ENCODE peak calls at places on chromosomes 16 and 17, in nine cellular contexts. L is aorta, W is endodermal cell, Q is IMR-90, J is thyroid gland, Y is AG04450, V is cardiac muscle cell, D is lung, F is mesendoderm. A is an unnamed sample. For H3K27me3, the result is how much of the 10 kb centered on the place peaks cover.

GRCh38 chr16:52069866-52070265 is 477.1 kb downstream of the TOX3 start:
- DNase-seq in D (no peak), Y (no peak), Q (peak), F (peak), J (no peak), L (no peak), V (peak), W (peak), A (no peak)

GRCh38 chr17:10875411-10875810 is 37.5 kb upstream of the PIRT start:
- DNase-seq in F (peak), L (no peak), Y (no peak), V (peak), D (no peak), J (peak), Q (no peak), W (peak), A (peak)

GRCh38 chr17:75689441-75689873 is 22.3 kb downstream of the SAP30BP start:
- DNase-seq in V (no peak), L (no peak), F (peak), Y (no peak), J (peak), W (no peak), D (no peak), Q (no peak), A (no peak)

GRCh38 chr17:38451840-38452529 is 23.7 kb downstream of the ARHGAP23 start:
- DNase-seq in L (no peak), D (no peak), Y (peak), Q (peak), J (peak), F (peak), V (no peak), W (peak), A (no peak)

GRCh38 chr16:11619327-11619851 is 32.7 kb upstream of the LITAF start:
- DNase-seq in D (no peak), Y (no peak), W (no peak), V (no peak), Q (no peak), L (peak), F (no peak), J (peak), A (no peak)

GRCh38 chr16:85838876-85839585 is 39.5 kb downstream of the COX4I1 start:
- DNase-seq in D (no peak), Q (no peak), V (no peak), Y (no peak), F (no peak), L (peak), J (no peak), W (no peak), A (no peak)

GRCh38 chr17:76008208-76008607 is 7.6 kb downstream of the CDK3 start:
- DNase-seq in F (no peak), L (no peak), W (no peak), D (no peak), V (no peak), Y (no peak), J (no peak), Q (no peak), A (no peak)

GRCh38 chr16:27237229-27238015 is 31.1 kb downstream of the NSMCE1 start:
- DNase-seq in J (no peak), W (no peak), F (no peak), Q (no peak), Y (no peak), D (no peak), V (no peak), L (peak), A (peak)

GRCh38 chr16:89114159-89114981 is 20.7 kb downstream of the ACSF3 start:
- DNase-seq in D (no peak), V (no peak), F (peak), Q (no peak), L (peak), W (peak), J (no peak), Y (no peak), A (no peak)

GRCh38 chr16:52561910-52562741 is 15.2 kb upstream of the TOX3 start:
- DNase-seq in W (peak), Q (no peak), D (peak), J (no peak), L (no peak), F (no peak), Y (no peak), V (no peak), A (no peak)

GRCh38 chr17:50266384-50267073 is 7.7 kb upstream of the TMEM92 start:
- DNase-seq in Q (peak), L (peak), J (no peak), F (no peak), W (peak), V (no peak), D (peak), Y (peak), A (no peak)

GRCh38 chr17:43104665-43105064 is 20.5 kb downstream of the BRCA1 start:
- DNase-seq in V (peak), F (no peak), Y (no peak), W (no peak), Q (no peak), D (no peak), L (no peak), J (no peak), A (no peak)

GRCh38 chr16:86240716-86241363 is 269.5 kb upstream of the FOXF1 start:
- DNase-seq in L (no peak), J (no peak), W (no peak), Y (no peak), D (no peak), V (no peak), Q (no peak), F (no peak), A (no peak)

GRCh38 chr16:25626172-25626571 is 65.6 kb upstream of the HS3ST4 start:
- DNase-seq in V (no peak), D (no peak), Q (no peak), F (no peak), W (no peak), Y (no peak), L (no peak), J (no peak), A (no peak)

GRCh38 chr17:63171428-63172205 is 205.6 kb downstream of the TANC2 start:
- DNase-seq in Y (no peak), F (no peak), L (no peak), W (no peak), V (no peak), D (no peak), Q (peak), J (no peak), A (no peak)

GRCh38 chr17:17855976-17856375 is 19.2 kb upstream of the SREBF1 start:
- DNase-seq in V (no peak), Q (no peak), W (peak), Y (no peak), L (peak), F (no peak), J (peak), D (no peak), A (no peak)

GRCh38 chr16:6753553-6753952 is 579.1 kb upstream of the RBFOX1 start:
- DNase-seq in Q (no peak), W (no peak), Y (no peak), D (no peak), F (peak), L (no peak), J (no peak), V (no peak), A (no peak)

GRCh38 chr16:24838554-24839266 is 7.1 kb upstream of the SLC5A11 start:
- DNase-seq in D (no peak), V (no peak), Y (no peak), W (peak), F (no peak), Q (peak), L (no peak), J (peak), A (peak)

GRCh38 chr16:81625544-81626152 is 153.4 kb upstream of the PLCG2 start:
- DNase-seq in J (peak), Q (peak), D (peak), L (peak), W (no peak), V (no peak), F (no peak), Y (no peak), A (peak)

GRCh38 chr16:50718061-50718760 is 23.7 kb upstream of the CYLD start:
- DNase-seq in L (no peak), J (no peak), Y (no peak), D (no peak), Q (peak), V (no peak), F (no peak), W (no peak), A (no peak)

GRCh38 chr16:78984887-78985464 is 615.6 kb downstream of the MAF start:
- DNase-seq in F (peak), D (no peak), Y (no peak), L (no peak), W (no peak), Q (no peak), J (no peak), V (peak), A (no peak)

GRCh38 chr17:55660171-55660886 is 62.3 kb downstream of the TMEM100 start:
- DNase-seq in W (no peak), Q (no peak), D (no peak), V (no peak), J (no peak), Y (no peak), F (no peak), L (no peak), A (no peak)

GRCh38 chr17:82940226-82941020 is 100.6 kb upstream of the ZNF750 start:
- DNase-seq in F (no peak), V (no peak), D (no peak), J (no peak), Y (no peak), Q (no peak), W (no peak), L (no peak), A (peak)

GRCh38 chr16:65071371-65072311 is 50.2 kb downstream of the CDH11 start:
- DNase-seq in D (no peak), W (no peak), F (no peak), V (no peak), J (peak), Y (no peak), L (peak), Q (peak), A (peak)

GRCh38 chr17:9026741-9027140 is 5.4 kb downstream of the NTN1 start:
- DNase-seq in Q (no peak), Y (no peak), V (no peak), W (peak), J (no peak), F (no peak), D (no peak), L (no peak), A (no peak)

GRCh38 chr17:9032151-9032550 is 10.8 kb downstream of the NTN1 start:
- DNase-seq in D (no peak), L (no peak), W (peak), Q (no peak), J (no peak), V (no peak), Y (no peak), F (no peak), A (no peak)

GRCh38 chr17:9024497-9024896 is 3.2 kb downstream of the NTN1 start:
- DNase-seq in Q (no peak), L (no peak), V (no peak), W (peak), F (no peak), D (no peak), Y (no peak), J (no peak), A (no peak)

GRCh38 chr17:9028632-9029570 is 7.6 kb downstream of the NTN1 start:
- DNase-seq in J (no peak), F (no peak), L (no peak), D (no peak), Y (no peak), V (no peak), Q (no peak), W (peak), A (no peak)

GRCh38 chr17:9028171-9028570 is 6.9 kb downstream of the NTN1 start:
- DNase-seq in D (no peak), Q (no peak), J (no peak), F (no peak), V (no peak), L (no peak), W (peak), Y (no peak), A (no peak)
- H3K27me3 ChIP-seq in D (under half), Q (under half), J (under half), F (under half), V (half or more), L (under half), W (under half), Y (under half), A (half or more)

GRCh38 chr16:57645691-57646387 is 17.4 kb downstream of the ADGRG1 start:
- DNase-seq in D (no peak), Y (no peak), V (no peak), L (no peak), J (no peak), Q (peak), W (no peak), F (no peak), A (no peak)
- H3K4me3 ChIP-seq in D (no peak), Y (no peak), V (no peak), L (no peak), J (no peak), Q (no peak), W (no peak), F (no peak), A (no peak)

GRCh38 chr16:73711441-73712080 is 585.1 kb upstream of the PSMD7 start:
- DNase-seq in F (peak), Q (no peak), L (no peak), Y (no peak), V (peak), D (no peak), J (no peak), W (peak), A (no peak)

GRCh38 chr16:73714976-73715375 is 581.6 kb upstream of the PSMD7 start:
- DNase-seq in V (no peak), J (no peak), Y (no peak), F (no peak), L (no peak), W (no peak), D (no peak), Q (no peak), A (no peak)

GRCh38 chr16:73710526-73710925 is 586.1 kb upstream of the PSMD7 start:
- DNase-seq in J (no peak), V (no peak), W (no peak), L (no peak), F (no peak), Y (no peak), Q (no peak), D (no peak), A (no peak)

GRCh38 chr16:73713817-73714495 is 582.7 kb upstream of the PSMD7 start:
- DNase-seq in W (peak), D (no peak), Y (no peak), J (peak), Q (peak), F (peak), L (no peak), V (peak), A (peak)

DNA sequence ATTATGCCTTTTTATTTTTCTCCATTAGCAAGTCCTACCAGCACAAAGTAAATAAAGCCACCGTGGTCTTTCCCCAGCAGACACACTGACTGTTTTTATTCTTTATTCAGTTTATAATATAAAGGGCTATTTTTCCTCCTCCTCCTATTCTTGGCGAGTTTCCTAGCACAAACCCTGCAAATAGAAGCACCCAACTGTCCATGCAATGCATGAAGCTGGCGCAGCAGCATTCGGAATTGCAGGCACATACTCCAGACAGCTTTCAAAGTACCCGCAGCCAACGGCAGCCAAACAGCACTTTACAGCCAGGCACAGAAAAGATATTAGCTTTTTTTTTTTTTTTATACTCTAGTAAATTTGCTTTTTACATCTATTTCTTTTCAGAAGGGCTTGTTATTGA is 583.3 kb upstream of the PSMD7 start:
- DNase-seq in W (no peak), V (no peak), D (no peak), J (no peak), L (no peak), Q (no peak), Y (no peak), F (no peak), A (peak)
- H3K27ac ChIP-seq in W (peak), V (no peak), D (no peak), J (no peak), L (no peak), Q (no peak), Y (no peak), F (no peak), A (peak)

GRCh38 chr16:1068451-1068850 is 4.1 kb upstream of the SSTR5 start:
- DNase-seq in V (no peak), Q (no peak), Y (no peak), D (no peak), L (no peak), W (no peak), J (no peak), F (no peak), A (no peak)
- H3K27me3 ChIP-seq in V (under half), Q (half or more), Y (under half), D (under half), L (under half), W (under half), J (under half), F (under half), A (half or more)

DNA sequence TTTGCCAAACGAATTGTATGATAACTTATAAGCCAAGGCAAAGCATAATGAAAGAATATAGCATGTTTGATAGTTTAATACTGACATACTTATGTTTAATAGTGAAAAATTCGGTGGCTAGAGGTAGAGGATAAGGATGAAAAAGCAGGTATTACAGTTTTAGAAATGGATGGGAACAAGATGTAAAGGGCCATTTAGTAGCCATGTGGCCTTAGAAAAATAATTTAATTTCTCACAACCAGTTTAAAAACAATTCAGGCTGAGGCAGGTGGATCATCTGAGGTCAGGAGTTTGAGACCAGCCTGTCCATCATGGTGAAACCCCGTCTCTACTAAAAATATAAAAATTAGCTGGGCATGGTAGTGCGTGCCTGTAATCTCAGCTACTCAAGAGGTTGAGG is 119.5 kb upstream of the NACA2 start:
- DNase-seq in L (no peak), J (no peak), W (no peak), V (no peak), Q (no peak), D (no peak), F (no peak), Y (no peak), A (no peak)
- H3K4me3 ChIP-seq in L (no peak), J (no peak), W (no peak), V (no peak), Q (no peak), D (no peak), F (no peak), Y (no peak), A (no peak)

A was measured in dorsolateral prefrontal cortex.